ENCODE peak calls at places on chromosomes 13 and 19, in five cellular contexts. One of them, this sample, is unnamed.
A peak's percentile ranks its signal among the peaks of the same experiment; 100 is the strongest.

GRCh38 chr19:41552558-41552957 is 23.4 kb upstream of the CEACAM21 start:
- DNase-seq in T-helper 2 cell: no peak
- DNase-seq in thoracic aorta: no peak
- DNase-seq in activated T-cell treated with anti-CD3 and anti-CD28 coated beads, Interleukin-2, amount 50 U/mL, for 72 hours: no peak
- DNase-seq in NB4: no peak
- DNase-seq in this sample: no peak

GRCh38 chr19:32816555-32817099 is 52.9 kb downstream of the SLC7A9 start:
- DNase-seq in T-helper 2 cell: no peak
- DNase-seq in thoracic aorta: no peak
- DNase-seq in activated T-cell treated with anti-CD3 and anti-CD28 coated beads, Interleukin-2, amount 50 U/mL, for 72 hours: no peak
- DNase-seq in NB4: no peak
- DNase-seq in this sample: no peak

GRCh38 chr19:33303791-33304759 is 1.7 kb upstream of the CEBPA start:
- DNase-seq in T-helper 2 cell: no peak
- DNase-seq in thoracic aorta: no peak
- DNase-seq in activated T-cell treated with anti-CD3 and anti-CD28 coated beads, Interleukin-2, amount 50 U/mL, for 72 hours: no peak
- DNase-seq in NB4: no peak
- DNase-seq in this sample: no peak

GRCh38 chr19:6963937-6964336 is 57.3 kb downstream of the MBD3L2B start:
- DNase-seq in T-helper 2 cell: peak; percentile 17
- DNase-seq in thoracic aorta: no peak
- DNase-seq in activated T-cell treated with anti-CD3 and anti-CD28 coated beads, Interleukin-2, amount 50 U/mL, for 72 hours: peak; percentile 35
- DNase-seq in NB4: peak; percentile 33
- DNase-seq in this sample: no peak

GRCh38 chr19:58346961-58347929 is 6.0 kb downstream of the A1BG start:
- DNase-seq in T-helper 2 cell: peak; percentile 64
- DNase-seq in thoracic aorta: no peak
- DNase-seq in activated T-cell treated with anti-CD3 and anti-CD28 coated beads, Interleukin-2, amount 50 U/mL, for 72 hours: peak; percentile 77
- DNase-seq in NB4: peak; percentile 77
- DNase-seq in this sample: peak; percentile 80

GRCh38 chr13:28136916-28137315 is 1.4 kb upstream of the PAN3 start:
- DNase-seq in T-helper 2 cell: no peak
- DNase-seq in thoracic aorta: no peak
- DNase-seq in activated T-cell treated with anti-CD3 and anti-CD28 coated beads, Interleukin-2, amount 50 U/mL, for 72 hours: peak; percentile 4
- DNase-seq in NB4: peak; percentile 39
- DNase-seq in this sample: no peak

GRCh38 chr13:111877906-111878305 is 189.0 kb upstream of the SOX1 start:
- DNase-seq in T-helper 2 cell: no peak
- DNase-seq in thoracic aorta: no peak
- DNase-seq in activated T-cell treated with anti-CD3 and anti-CD28 coated beads, Interleukin-2, amount 50 U/mL, for 72 hours: no peak
- DNase-seq in NB4: no peak
- DNase-seq in this sample: peak; percentile 24

GRCh38 chr19:37655689-37656491 is 625 bp upstream of the ZFP30 start:
- DNase-seq in T-helper 2 cell: peak; percentile 81
- DNase-seq in thoracic aorta: peak; percentile 28
- DNase-seq in activated T-cell treated with anti-CD3 and anti-CD28 coated beads, Interleukin-2, amount 50 U/mL, for 72 hours: peak; percentile 90
- DNase-seq in NB4: peak; percentile 85
- DNase-seq in this sample: peak; percentile 89

GRCh38 chr13:42486711-42487198 is 87.2 kb upstream of the TNFSF11 start:
- DNase-seq in T-helper 2 cell: no peak
- DNase-seq in thoracic aorta: no peak
- DNase-seq in activated T-cell treated with anti-CD3 and anti-CD28 coated beads, Interleukin-2, amount 50 U/mL, for 72 hours: no peak
- DNase-seq in NB4: peak; percentile 55
- DNase-seq in this sample: peak; percentile 74

GRCh38 chr19:20186163-20186562 is 19.1 kb downstream of the ZNF486 start:
- DNase-seq in T-helper 2 cell: no peak
- DNase-seq in thoracic aorta: no peak
- DNase-seq in activated T-cell treated with anti-CD3 and anti-CD28 coated beads, Interleukin-2, amount 50 U/mL, for 72 hours: no peak
- DNase-seq in NB4: no peak
- DNase-seq in this sample: no peak

GRCh38 chr13:81142306-81142999 is 801.5 kb upstream of the SPRY2 start:
- DNase-seq in T-helper 2 cell: no peak
- DNase-seq in thoracic aorta: no peak
- DNase-seq in activated T-cell treated with anti-CD3 and anti-CD28 coated beads, Interleukin-2, amount 50 U/mL, for 72 hours: no peak
- DNase-seq in NB4: no peak
- DNase-seq in this sample: no peak

GRCh38 chr19:938233-938923 is 12.5 kb downstream of the ARID3A start:
- DNase-seq in T-helper 2 cell: no peak
- DNase-seq in thoracic aorta: no peak
- DNase-seq in activated T-cell treated with anti-CD3 and anti-CD28 coated beads, Interleukin-2, amount 50 U/mL, for 72 hours: no peak
- DNase-seq in NB4: no peak
- DNase-seq in this sample: no peak

GRCh38 chr19:4390017-4390861 is 10.1 kb downstream of the SH3GL1 start:
- DNase-seq in T-helper 2 cell: no peak
- DNase-seq in thoracic aorta: no peak
- DNase-seq in activated T-cell treated with anti-CD3 and anti-CD28 coated beads, Interleukin-2, amount 50 U/mL, for 72 hours: no peak
- DNase-seq in NB4: no peak
- DNase-seq in this sample: no peak

GRCh38 chr19:8571006-8571411 is 6.2 kb downstream of the MYO1F start:
- DNase-seq in T-helper 2 cell: peak; percentile 37
- DNase-seq in thoracic aorta: no peak
- DNase-seq in activated T-cell treated with anti-CD3 and anti-CD28 coated beads, Interleukin-2, amount 50 U/mL, for 72 hours: peak; percentile 55
- DNase-seq in NB4: peak; percentile 100
- DNase-seq in this sample: peak; percentile 94

GRCh38 chr13:42612021-42612765 is 38.2 kb downstream of the TNFSF11 start:
- DNase-seq in T-helper 2 cell: no peak
- DNase-seq in thoracic aorta: no peak
- DNase-seq in activated T-cell treated with anti-CD3 and anti-CD28 coated beads, Interleukin-2, amount 50 U/mL, for 72 hours: no peak
- DNase-seq in NB4: no peak
- DNase-seq in this sample: no peak

GRCh38 chr19:38686530-38686888 is 39.1 kb downstream of the ACTN4 start:
- DNase-seq in T-helper 2 cell: peak; percentile 60
- DNase-seq in thoracic aorta: no peak
- DNase-seq in activated T-cell treated with anti-CD3 and anti-CD28 coated beads, Interleukin-2, amount 50 U/mL, for 72 hours: peak; percentile 50
- DNase-seq in NB4: no peak
- DNase-seq in this sample: no peak

GRCh38 chr13:106570354-106570822 is 2.5 kb upstream of the ARGLU1 start:
- DNase-seq in T-helper 2 cell: peak; percentile 77
- DNase-seq in thoracic aorta: peak; percentile 72
- DNase-seq in activated T-cell treated with anti-CD3 and anti-CD28 coated beads, Interleukin-2, amount 50 U/mL, for 72 hours: peak; percentile 59
- DNase-seq in NB4: peak; percentile 81
- DNase-seq in this sample: no peak

GRCh38 chr13:100247937-100248336 is 159.0 kb downstream of the PCCA start:
- DNase-seq in T-helper 2 cell: no peak
- DNase-seq in thoracic aorta: no peak
- DNase-seq in activated T-cell treated with anti-CD3 and anti-CD28 coated beads, Interleukin-2, amount 50 U/mL, for 72 hours: no peak
- DNase-seq in NB4: no peak
- DNase-seq in this sample: no peak

GRCh38 chr13:107209811-107210210 is 641.9 kb upstream of the ARGLU1 start:
- DNase-seq in T-helper 2 cell: no peak
- DNase-seq in thoracic aorta: no peak
- DNase-seq in activated T-cell treated with anti-CD3 and anti-CD28 coated beads, Interleukin-2, amount 50 U/mL, for 72 hours: no peak
- DNase-seq in NB4: no peak
- DNase-seq in this sample: no peak